ENCODE peak calls at places on chromosome 7, in six cellular contexts. B, R, U, P, J and H are unnamed samples.

GRCh38 chr7:143490719-143491306 is 13.1 kb downstream of the TAS2R41 start:
- DNase-seq in B (peak), U (no peak), P (peak), J (peak), R (peak), H (no peak)

GRCh38 chr7:1943933-1944618 is 274.0 kb downstream of the ELFN1 start:
- DNase-seq in U (no peak), R (no peak), J (no peak), B (no peak), P (no peak), H (no peak)

GRCh38 chr7:101162551-101163280 is 2.7 kb downstream of the VGF start:
- DNase-seq in J (peak), R (no peak), B (peak), U (no peak), P (peak), H (peak)

GRCh38 chr7:29332875-29333482 is 138.4 kb downstream of the CHN2 start:
- DNase-seq in R (no peak), J (no peak), U (no peak), P (no peak), B (no peak), H (no peak)

GRCh38 chr7:111324228-111324627 is 233.3 kb downstream of the LRRN3 start:
- DNase-seq in J (no peak), U (no peak), R (peak), B (no peak), P (no peak), H (no peak)

GRCh38 chr7:12623885-12624498 is 53.5 kb downstream of the SCIN start:
- DNase-seq in B (peak), P (peak), U (no peak), J (peak), R (peak), H (no peak)

GRCh38 chr7:108347616-108348015 is 108.6 kb downstream of the NRCAM start:
- DNase-seq in J (peak), U (peak), B (no peak), P (peak), R (no peak), H (no peak)

GRCh38 chr7:24665564-24666294 is 91.5 kb downstream of the GSDME start:
- DNase-seq in J (peak), U (peak), R (peak), P (peak), B (peak), H (peak)

GRCh38 chr7:139974179-139974811 is 88.5 kb downstream of the PARP12 start:
- DNase-seq in U (no peak), B (no peak), J (no peak), R (no peak), P (no peak), H (no peak)

GRCh38 chr7:44220732-44221131 is 20.0 kb downstream of the YKT6 start:
- DNase-seq in U (no peak), R (no peak), J (no peak), P (no peak), B (no peak), H (no peak)

GRCh38 chr7:129853661-129854268 is 99.0 kb downstream of the UBE2H start:
- DNase-seq in U (no peak), J (peak), B (peak), P (peak), R (peak), H (peak)

GRCh38 chr7:131276736-131277135 is 50.9 kb upstream of the MKLN1 start:
- DNase-seq in P (no peak), R (no peak), U (no peak), J (no peak), B (no peak), H (no peak)

GRCh38 chr7:149638566-149639320 is 134.6 kb downstream of the ZNF467 start:
- DNase-seq in U (no peak), J (no peak), P (no peak), R (no peak), B (no peak), H (no peak)

GRCh38 chr7:68119411-68119810 is 1122.8 kb downstream of the TYW1 start:
- DNase-seq in R (no peak), P (no peak), B (no peak), U (no peak), J (no peak), H (no peak)

GRCh38 chr7:70608229-70608628 is 523.7 kb upstream of the GALNT17 start:
- DNase-seq in P (peak), B (no peak), U (no peak), J (no peak), R (no peak), H (no peak)

GRCh38 chr7:97004931-97005763 is at the start of gene DLX6:
- DNase-seq in U (peak), P (no peak), B (peak), J (peak), R (no peak), H (no peak)

GRCh38 chr7:132270517-132270916 is 305.8 kb downstream of the PLXNA4 start:
- DNase-seq in B (peak), U (no peak), J (peak), P (peak), R (no peak), H (no peak)

GRCh38 chr7:103751476-103751875 is 238.0 kb downstream of the RELN start:
- DNase-seq in J (no peak), U (no peak), R (no peak), B (no peak), P (no peak), H (no peak)

GRCh38 chr7:104967595-104967994 is 46.4 kb upstream of the KMT2E start:
- DNase-seq in J (peak), U (no peak), P (peak), R (no peak), B (no peak), H (no peak)

GRCh38 chr7:108018668-108019067 is 15.7 kb upstream of the LAMB1 start:
- DNase-seq in J (no peak), B (no peak), P (no peak), R (no peak), U (no peak), H (no peak)

GRCh38 chr7:55172161-55172560 is 153.3 kb downstream of the EGFR start:
- DNase-seq in B (no peak), U (no peak), P (no peak), J (peak), R (no peak), H (no peak)

GRCh38 chr7:66099551-66100407 is 14.9 kb upstream of the CRCP start:
- DNase-seq in J (peak), B (peak), P (peak), R (peak), U (peak), H (peak)

GRCh38 chr7:47931788-47932425 is 16.4 kb downstream of the PKD1L1 start:
- DNase-seq in U (peak), R (no peak), B (no peak), J (peak), P (no peak), H (no peak)

GRCh38 chr7:107788662-107789061 is 14.4 kb downstream of the SLC26A3 start:
- DNase-seq in B (no peak), P (no peak), R (no peak), J (no peak), U (no peak), H (no peak)

GRCh38 chr7:106110885-106111670 is 1.0 kb downstream of the SYPL1 start:
- DNase-seq in P (no peak), R (peak), B (no peak), U (peak), J (no peak), H (peak)

GRCh38 chr7:144534196-144534595 is 130.7 kb upstream of the NOBOX start:
- DNase-seq in U (no peak), P (no peak), R (peak), B (no peak), J (no peak), H (no peak)

GRCh38 chr7:74092964-74093339 is 9.3 kb downstream of the LIMK1 start:
- DNase-seq in U (no peak), J (peak), P (no peak), B (no peak), R (no peak), H (peak)

GRCh38 chr7:105256621-105257283 is 132.0 kb downstream of the SRPK2 start:
- DNase-seq in B (no peak), P (no peak), R (no peak), U (no peak), J (no peak), H (no peak)

GRCh38 chr7:116173051-116174028 is 37.0 kb upstream of the TES start:
- DNase-seq in J (peak), R (peak), P (peak), U (no peak), B (peak), H (no peak)

GRCh38 chr7:112137141-112138101 is 68.8 kb downstream of the DOCK4 start:
- DNase-seq in P (no peak), B (no peak), U (no peak), R (no peak), J (no peak), H (no peak)

GRCh38 chr7:93146465-93147127 is 1.6 kb downstream of the SAMD9L start:
- DNase-seq in P (no peak), U (no peak), R (peak), J (peak), B (peak), H (no peak)